ENCODE peak calls at places on chromosomes 4 and X, in five cellular contexts. Y is posterior cingulate gyrus; T is uterus; V is stimulated activated CD8-positive, alpha-beta memory T cell treated with anti-CD3 and anti-CD28 coated beads, Interleukin-7, amount 100 ng/mL, for 24 hours; W is neuronal stem cell. X is an unnamed sample.

GRCh38 chr4:143292858-143293257 is 43.8 kb upstream of the GAB1 start:
- DNase-seq in W (no peak), T (no peak), V (no peak), Y (no peak), X (no peak)

GRCh38 chr4:133320576-133321170 is 171.6 kb downstream of the PCDH10 start:
- DNase-seq in T (no peak), V (no peak), Y (no peak), W (peak; percentile 23), X (no peak)

GRCh38 chr4:185395255-185395955 is at the start of gene LRP2BP:
- DNase-seq in Y (no peak), W (no peak), V (no peak), T (no peak), X (no peak)

GRCh38 chr4:84501197-84501492 is 2.1 kb upstream of the NKX6-1 start:
- DNase-seq in Y (no peak), T (no peak), V (no peak), W (no peak), X (no peak)

GRCh38 chr4:68366600-68366999 is 16.7 kb upstream of the YTHDC1 start:
- DNase-seq in Y (no peak), W (no peak), T (no peak), V (no peak), X (no peak)

GRCh38 chrX:40095588-40096394 is 2.0 kb downstream of the BCOR start:
- DNase-seq in T (no peak), W (no peak), Y (no peak), V (no peak), X (no peak)

GRCh38 chr4:76536381-76536689 is 101.3 kb downstream of the SHROOM3 start:
- DNase-seq in T (no peak), W (no peak), V (no peak), Y (no peak), X (no peak)

GRCh38 chr4:138910201-138910913 is 105.2 kb upstream of the NOCT start:
- DNase-seq in Y (no peak), T (no peak), W (no peak), V (no peak), X (no peak)

GRCh38 chr4:25813705-25814104 is 49.1 kb downstream of the SEL1L3 start:
- DNase-seq in V (no peak), Y (no peak), W (peak; percentile 27), T (no peak), X (no peak)

GRCh38 chr4:126071346-126072333 is 756.9 kb downstream of the FAT4 start:
- DNase-seq in T (no peak), Y (no peak), V (no peak), W (no peak), X (no peak)

GRCh38 chrX:110941906-110942305 is 146.3 kb upstream of the CHRDL1 start:
- DNase-seq in Y (no peak), V (no peak), T (no peak), W (no peak), X (no peak)

GRCh38 chrX:39953879-39954278 is 143.9 kb downstream of the BCOR start:
- DNase-seq in V (no peak), T (no peak), W (no peak), Y (no peak), X (no peak)

GRCh38 chr4:3791910-3792542 is 25.8 kb downstream of the ADRA2C start:
- DNase-seq in T (no peak), V (no peak), Y (no peak), W (peak; percentile 73), X (peak; percentile 95)

GRCh38 chr4:122212880-122213279 is 60.7 kb downstream of the BLTP1 start:
- DNase-seq in W (no peak), V (no peak), T (no peak), Y (no peak), X (no peak)

GRCh38 chr4:8637456-8637984 is 45.0 kb downstream of the CPZ start:
- DNase-seq in T (no peak), Y (no peak), W (no peak), V (no peak), X (no peak)

GRCh38 chr4:87734936-87735335 is 64.4 kb upstream of the IBSP start:
- DNase-seq in Y (no peak), V (no peak), T (no peak), W (no peak), X (no peak)

GRCh38 chrX:80876877-80877276 is 67.2 kb upstream of the BRWD3 start:
- DNase-seq in Y (no peak), W (peak; percentile 3), V (no peak), T (no peak), X (no peak)

GRCh38 chr4:41635441-41635840 is 97.5 kb downstream of the LIMCH1 start:
- DNase-seq in W (no peak), Y (no peak), T (no peak), V (no peak), X (no peak)

GRCh38 chrX:148470324-148470723 is 30.1 kb upstream of the AFF2 start:
- DNase-seq in W (no peak), T (no peak), Y (no peak), V (no peak), X (no peak)

X was measured in H1.